ENCODE peak calls at places on chromosomes 7 and 10, in nine cellular contexts. B is sigmoid colon, L is fibroblast of pulmonary artery, X is brain microvascular endothelial cell, E is kidney epithelial cell, O is gastrocnemius medialis, F is fibroblast of villous mesenchyme, Y is spleen, N is astrocyte of the cerebellum. C is an unnamed sample.

GRCh38 chr7:142943706-142944268 is 4.5 kb downstream of the LLCFC1 start:
- DNase-seq in B (no peak), L (no peak), X (no peak), E (no peak), O (no peak), F (no peak), Y (no peak), N (no peak), C (no peak)

GRCh38 chr7:27339478-27339877 is 96.9 kb downstream of the EVX1 start:
- DNase-seq in B (no peak), L (no peak), X (no peak), E (no peak), O (no peak), F (no peak), Y (no peak), N (no peak), C (no peak)

GRCh38 chr10:31749981-31750850 is 178.4 kb downstream of the ARHGAP12 start:
- DNase-seq in B (peak), L (peak), X (no peak), E (no peak), O (no peak), F (peak), Y (peak), N (no peak), C (no peak)

GRCh38 chr7:21507627-21508343 is 35.1 kb upstream of the DNAH11 start:
- DNase-seq in B (peak), L (peak), X (peak), E (no peak), O (no peak), F (peak), Y (no peak), N (no peak), C (peak)

GRCh38 chr7:141251180-141251579 is 177.3 kb downstream of the TMEM178B start:
- DNase-seq in B (no peak), L (no peak), X (no peak), E (no peak), O (no peak), F (no peak), Y (no peak), N (no peak), C (no peak)

GRCh38 chr7:44633254-44634186 is 27.1 kb downstream of the OGDH start:
- DNase-seq in B (peak), L (peak), X (peak), E (peak), O (peak), F (peak), Y (no peak), N (peak), C (peak)

GRCh38 chr10:118669020-118669766 is 73.7 kb upstream of the PRLHR start:
- DNase-seq in B (no peak), L (peak), X (peak), E (no peak), O (no peak), F (peak), Y (no peak), N (peak), C (no peak)

GRCh38 chr10:112214335-112214941 is 30.9 kb upstream of the GPAM start:
- DNase-seq in B (no peak), L (no peak), X (no peak), E (no peak), O (no peak), F (no peak), Y (no peak), N (no peak), C (no peak)

GRCh38 chr10:71333154-71333887 is 14.3 kb downstream of the SLC29A3 start:
- DNase-seq in B (no peak), L (no peak), X (no peak), E (no peak), O (peak), F (no peak), Y (no peak), N (no peak), C (no peak)

GRCh38 chr7:140214075-140214684 is 37.4 kb upstream of the KDM7A start:
- DNase-seq in B (no peak), L (peak), X (no peak), E (peak), O (no peak), F (peak), Y (no peak), N (peak), C (peak)

GRCh38 chr10:119452396-119452795 is 90.1 kb downstream of the RGS10 start:
- DNase-seq in B (no peak), L (no peak), X (no peak), E (no peak), O (no peak), F (no peak), Y (no peak), N (no peak), C (no peak)

GRCh38 chr10:99850041-99850766 is 67.8 kb downstream of the ABCC2 start:
- DNase-seq in B (no peak), L (no peak), X (no peak), E (no peak), O (no peak), F (no peak), Y (no peak), N (no peak), C (no peak)

DNA sequence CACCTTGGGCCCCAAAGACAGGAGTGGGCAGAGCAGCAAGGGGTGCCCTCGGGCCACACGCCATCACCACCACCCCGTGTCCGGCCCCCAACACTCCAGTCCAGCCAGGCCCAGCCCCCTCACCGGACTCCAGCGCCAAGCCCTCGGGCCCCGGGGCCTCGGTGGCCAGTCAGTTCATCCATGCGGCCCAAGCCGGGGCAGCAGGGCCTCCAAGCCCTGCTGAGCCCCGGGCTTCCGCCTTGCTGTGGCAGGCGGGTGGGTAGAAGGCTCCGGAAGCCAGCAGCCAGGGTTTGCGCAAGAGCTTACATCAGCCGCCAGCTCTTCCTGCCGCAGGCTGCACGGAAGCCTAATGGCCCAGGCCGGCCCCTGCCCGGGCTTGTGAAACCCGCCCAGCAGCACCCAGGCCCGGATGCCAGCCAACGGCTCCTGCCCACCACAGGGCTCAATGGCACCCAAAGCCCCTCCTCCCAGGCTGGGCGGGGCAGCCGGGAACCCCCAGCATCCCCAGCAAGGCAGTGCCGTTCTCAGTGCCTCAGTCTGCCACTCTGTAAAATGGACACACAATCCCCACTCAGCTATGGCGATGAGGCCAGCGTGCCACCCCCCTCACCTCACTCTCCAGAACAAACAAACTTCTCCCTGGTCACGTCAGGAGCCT is 26.5 kb downstream of the TNRC18 start:
- DNase-seq in B (peak), L (peak), X (no peak), E (peak), O (peak), F (peak), Y (peak), N (no peak), C (peak)
- H3K4me3 ChIP-seq in B (peak), L (peak), X (no peak), E (no peak), O (peak), F (peak), Y (peak), N (no peak), C (peak)

GRCh38 chr7:116167177-116167576 is 43.2 kb upstream of the TES start:
- DNase-seq in B (no peak), L (no peak), X (no peak), E (no peak), O (no peak), F (no peak), Y (no peak), N (no peak), C (peak)
- TF ChIP-seq CTCF in B (no peak), L (peak), X (peak), E (peak), O (no peak), F (no peak), Y (no peak), N (no peak), C (peak)

DNA sequence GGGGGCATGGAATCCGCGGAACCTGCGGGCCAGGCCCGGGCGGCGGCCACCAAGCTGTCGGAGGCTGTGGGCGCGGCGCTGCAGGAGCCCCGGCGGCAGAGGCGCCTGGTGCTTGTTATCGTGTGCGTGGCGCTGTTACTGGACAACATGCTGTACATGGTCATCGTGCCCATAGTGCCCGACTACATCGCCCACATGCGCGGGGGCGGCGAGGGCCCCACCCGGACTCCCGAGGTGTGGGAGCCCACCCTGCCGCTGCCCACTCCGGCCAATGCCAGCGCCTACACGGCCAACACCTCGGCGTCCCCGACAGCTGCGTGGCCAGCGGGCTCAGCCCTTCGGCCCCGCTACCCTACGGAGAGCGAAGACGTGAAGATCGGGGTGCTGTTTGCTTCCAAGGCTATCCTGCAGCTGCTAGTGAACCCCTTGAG is 640 bp downstream of the SLC18A3 start:
- DNase-seq in B (peak), L (no peak), X (no peak), E (no peak), O (no peak), F (no peak), Y (peak), N (no peak), C (no peak)
- H3K4me3 ChIP-seq in B (peak), L (no peak), X (no peak), E (no peak), O (no peak), F (no peak), Y (no peak), N (no peak), C (no peak)

DNA sequence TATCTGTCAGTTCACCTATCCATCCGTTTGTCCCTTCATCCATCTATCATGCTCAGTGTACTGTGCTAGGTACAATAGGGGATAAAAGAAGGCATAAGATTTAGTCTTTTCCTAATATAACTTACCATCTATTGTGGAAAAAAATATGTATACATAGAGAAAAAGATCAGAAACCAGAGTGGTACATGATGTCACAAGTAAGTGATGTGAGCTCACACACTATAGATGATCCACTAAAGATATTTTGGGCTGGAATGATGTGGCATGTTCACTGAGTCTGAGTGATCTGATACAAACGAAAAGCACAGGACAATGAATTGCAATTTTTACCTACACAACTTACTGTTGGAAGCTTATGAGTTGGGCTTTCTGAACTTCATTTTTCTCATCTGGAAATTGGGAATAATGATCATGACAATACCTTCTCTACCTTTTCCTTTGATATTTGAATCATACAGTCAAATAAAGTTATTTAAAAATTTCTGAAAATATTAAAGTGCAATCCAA is 2.7 kb upstream of the TFAM start:
- DNase-seq in B (no peak), L (no peak), X (no peak), E (no peak), O (no peak), F (no peak), Y (no peak), N (no peak), C (no peak)
- TF ChIP-seq CTCF in B (no peak), L (no peak), X (no peak), E (no peak), O (no peak), F (no peak), Y (no peak), N (no peak), C (no peak)

GRCh38 chr7:5687936-5688673 is 93.4 kb downstream of the RNF216 start:
- DNase-seq in B (no peak), L (no peak), X (no peak), E (no peak), O (no peak), F (peak), Y (no peak), N (no peak), C (no peak)

GRCh38 chr7:5690931-5691461 is 90.5 kb downstream of the RNF216 start:
- DNase-seq in B (peak), L (no peak), X (peak), E (no peak), O (peak), F (peak), Y (no peak), N (no peak), C (peak)

GRCh38 chr7:5691536-5692090 is 89.8 kb downstream of the RNF216 start:
- DNase-seq in B (no peak), L (peak), X (peak), E (no peak), O (no peak), F (peak), Y (no peak), N (no peak), C (no peak)

GRCh38 chr7:5689716-5690115 is 91.7 kb downstream of the RNF216 start:
- DNase-seq in B (no peak), L (peak), X (peak), E (no peak), O (peak), F (peak), Y (no peak), N (no peak), C (no peak)

DNA sequence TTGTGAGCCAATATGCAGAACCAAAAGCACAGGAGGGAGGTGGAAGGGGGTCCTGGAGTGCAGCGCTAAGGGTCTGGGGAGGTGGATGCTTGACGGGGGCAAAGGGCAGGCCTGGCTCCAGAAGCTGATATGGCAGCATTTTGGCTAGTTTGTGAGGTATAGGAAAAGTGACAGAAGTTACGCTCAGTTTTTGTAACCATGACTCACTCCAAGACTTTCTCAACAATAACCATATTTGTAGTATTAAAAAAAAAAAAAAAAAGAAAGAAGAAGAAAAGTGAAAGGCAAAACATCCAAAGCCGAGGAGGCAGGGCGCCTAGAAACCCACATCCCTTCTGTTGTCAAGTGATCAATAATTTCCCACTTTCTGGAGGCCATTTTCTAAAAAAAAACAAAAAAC is 92.3 kb downstream of the RNF216 start:
- DNase-seq in B (no peak), L (peak), X (peak), E (no peak), O (no peak), F (peak), Y (no peak), N (no peak), C (peak)
- H3K4me3 ChIP-seq in B (no peak), L (no peak), X (no peak), E (no peak), O (no peak), F (no peak), Y (no peak), N (no peak), C (no peak)

GRCh38 chr7:35624299-35625186 is 70.4 kb downstream of the HERPUD2 start:
- DNase-seq in B (no peak), L (peak), X (peak), E (no peak), O (no peak), F (peak), Y (no peak), N (no peak), C (peak)
- TF ChIP-seq CTCF in B (peak), L (peak), X (peak), E (peak), O (peak), F (peak), Y (peak), N (peak), C (peak)

GRCh38 chr7:158702196-158702595 is 2.4 kb downstream of the NCAPG2 start:
- DNase-seq in B (no peak), L (no peak), X (no peak), E (no peak), O (no peak), F (no peak), Y (no peak), N (no peak), C (no peak)
- H3K4me3 ChIP-seq in B (no peak), L (no peak), X (no peak), E (no peak), O (no peak), F (no peak), Y (no peak), N (no peak), C (no peak)

GRCh38 chr10:62492012-62492869 is 118.1 kb downstream of the ZNF365 start:
- DNase-seq in B (no peak), L (peak), X (no peak), E (no peak), O (no peak), F (peak), Y (no peak), N (peak), C (peak)
- TF ChIP-seq CTCF in B (no peak), L (peak), X (peak), E (peak), O (no peak), F (peak), Y (peak), N (peak), C (peak)